ENCODE peak calls at places on chromosome 12, in seven cellular contexts. One of them, this sample, is unnamed.

GRCh38 chr12:52216807-52217206 is 16.2 kb upstream of the KRT7 start:
- DNase-seq in fibroblast of pulmonary artery: no peak
- DNase-seq in left ventricle myocardium inferior: no peak
- DNase-seq in AG04450: no peak
- DNase-seq in activated T-cell treated with anti-CD3 and anti-CD28 coated beads, Interleukin-2, amount 50 U/mL, for 72 hours: no peak
- DNase-seq in stimulated activated CD4-positive, alpha-beta T cell treated with anti-CD3 and anti-CD28 coated beads, Interleukin-12 subunit alpha, Interleukin-12 subunit beta, amount 100 ng/mL, for 4 hours: no peak
- DNase-seq in NCI-H460: no peak
- DNase-seq in this sample: no peak

GRCh38 chr12:59833408-59833807 is 237.6 kb downstream of the SLC16A7 start:
- DNase-seq in fibroblast of pulmonary artery: no peak
- DNase-seq in left ventricle myocardium inferior: no peak
- DNase-seq in AG04450: no peak
- DNase-seq in activated T-cell treated with anti-CD3 and anti-CD28 coated beads, Interleukin-2, amount 50 U/mL, for 72 hours: no peak
- DNase-seq in stimulated activated CD4-positive, alpha-beta T cell treated with anti-CD3 and anti-CD28 coated beads, Interleukin-12 subunit alpha, Interleukin-12 subunit beta, amount 100 ng/mL, for 4 hours: no peak
- DNase-seq in NCI-H460: no peak
- DNase-seq in this sample: no peak

GRCh38 chr12:23415180-23415579 is 534.3 kb downstream of the SOX5 start:
- DNase-seq in fibroblast of pulmonary artery: peak; percentile 18
- DNase-seq in left ventricle myocardium inferior: no peak
- DNase-seq in AG04450: no peak
- DNase-seq in activated T-cell treated with anti-CD3 and anti-CD28 coated beads, Interleukin-2, amount 50 U/mL, for 72 hours: no peak
- DNase-seq in stimulated activated CD4-positive, alpha-beta T cell treated with anti-CD3 and anti-CD28 coated beads, Interleukin-12 subunit alpha, Interleukin-12 subunit beta, amount 100 ng/mL, for 4 hours: no peak
- DNase-seq in NCI-H460: no peak
- DNase-seq in this sample: no peak

GRCh38 chr12:104213952-104214351 is 1.6 kb upstream of the TXNRD1 start:
- DNase-seq in fibroblast of pulmonary artery: peak; percentile 77
- DNase-seq in left ventricle myocardium inferior: no peak
- DNase-seq in AG04450: peak; percentile 85
- DNase-seq in activated T-cell treated with anti-CD3 and anti-CD28 coated beads, Interleukin-2, amount 50 U/mL, for 72 hours: no peak
- DNase-seq in stimulated activated CD4-positive, alpha-beta T cell treated with anti-CD3 and anti-CD28 coated beads, Interleukin-12 subunit alpha, Interleukin-12 subunit beta, amount 100 ng/mL, for 4 hours: no peak
- DNase-seq in NCI-H460: no peak
- DNase-seq in this sample: no peak

GRCh38 chr12:20028033-20028432 is 340.3 kb upstream of the PDE3A start:
- DNase-seq in fibroblast of pulmonary artery: no peak
- DNase-seq in left ventricle myocardium inferior: no peak
- DNase-seq in AG04450: no peak
- DNase-seq in activated T-cell treated with anti-CD3 and anti-CD28 coated beads, Interleukin-2, amount 50 U/mL, for 72 hours: no peak
- DNase-seq in stimulated activated CD4-positive, alpha-beta T cell treated with anti-CD3 and anti-CD28 coated beads, Interleukin-12 subunit alpha, Interleukin-12 subunit beta, amount 100 ng/mL, for 4 hours: no peak
- DNase-seq in NCI-H460: no peak
- DNase-seq in this sample: no peak

GRCh38 chr12:113310489-113310888 is 24.4 kb downstream of the SLC8B1 start:
- DNase-seq in fibroblast of pulmonary artery: peak; percentile 44
- DNase-seq in left ventricle myocardium inferior: no peak
- DNase-seq in AG04450: no peak
- DNase-seq in activated T-cell treated with anti-CD3 and anti-CD28 coated beads, Interleukin-2, amount 50 U/mL, for 72 hours: no peak
- DNase-seq in stimulated activated CD4-positive, alpha-beta T cell treated with anti-CD3 and anti-CD28 coated beads, Interleukin-12 subunit alpha, Interleukin-12 subunit beta, amount 100 ng/mL, for 4 hours: no peak
- DNase-seq in NCI-H460: no peak
- DNase-seq in this sample: no peak

GRCh38 chr12:103852498-103852992 is 11.5 kb upstream of the NT5DC3 start:
- DNase-seq in fibroblast of pulmonary artery: peak; percentile 53
- DNase-seq in left ventricle myocardium inferior: no peak
- DNase-seq in AG04450: no peak
- DNase-seq in activated T-cell treated with anti-CD3 and anti-CD28 coated beads, Interleukin-2, amount 50 U/mL, for 72 hours: no peak
- DNase-seq in stimulated activated CD4-positive, alpha-beta T cell treated with anti-CD3 and anti-CD28 coated beads, Interleukin-12 subunit alpha, Interleukin-12 subunit beta, amount 100 ng/mL, for 4 hours: no peak
- DNase-seq in NCI-H460: no peak
- DNase-seq in this sample: no peak

GRCh38 chr12:94193623-94194022 is 45.2 kb downstream of the PLXNC1 start:
- DNase-seq in fibroblast of pulmonary artery: no peak
- DNase-seq in left ventricle myocardium inferior: no peak
- DNase-seq in AG04450: no peak
- DNase-seq in activated T-cell treated with anti-CD3 and anti-CD28 coated beads, Interleukin-2, amount 50 U/mL, for 72 hours: no peak
- DNase-seq in stimulated activated CD4-positive, alpha-beta T cell treated with anti-CD3 and anti-CD28 coated beads, Interleukin-12 subunit alpha, Interleukin-12 subunit beta, amount 100 ng/mL, for 4 hours: no peak
- DNase-seq in NCI-H460: no peak
- DNase-seq in this sample: no peak

GRCh38 chr12:130764475-130765185 is 48.5 kb upstream of the RIMBP2 start:
- DNase-seq in fibroblast of pulmonary artery: peak; percentile 42
- DNase-seq in left ventricle myocardium inferior: no peak
- DNase-seq in AG04450: no peak
- DNase-seq in activated T-cell treated with anti-CD3 and anti-CD28 coated beads, Interleukin-2, amount 50 U/mL, for 72 hours: peak; percentile 62
- DNase-seq in stimulated activated CD4-positive, alpha-beta T cell treated with anti-CD3 and anti-CD28 coated beads, Interleukin-12 subunit alpha, Interleukin-12 subunit beta, amount 100 ng/mL, for 4 hours: no peak
- DNase-seq in NCI-H460: peak; percentile 56
- DNase-seq in this sample: no peak

This sample was measured in progenitor cell of endocrine pancreas.